ENCODE peak calls at places on chromosomes 3 and 15, in five cellular contexts. B is uterus, S is keratinocyte, A is stomach, I is psoas muscle. W is an unnamed sample.

GRCh38 chr3:134093906-134094305 is 64.2 kb upstream of the SLCO2A1 start:
- DNase-seq in I (no peak), B (no peak), A (no peak), S (no peak), W (no peak)

GRCh38 chr3:149479621-149480325 is 5.3 kb downstream of the TM4SF4 start:
- DNase-seq in B (no peak), I (no peak), S (no peak), A (no peak), W (no peak)

GRCh38 chr3:58068126-58068809 is 60.0 kb downstream of the FLNB start:
- DNase-seq in S (no peak), I (no peak), B (no peak), A (peak; percentile 75), W (no peak)

GRCh38 chr3:3594986-3595385 is 204.2 kb upstream of the LRRN1 start:
- DNase-seq in S (no peak), I (no peak), A (no peak), B (no peak), W (no peak)

GRCh38 chr3:195185574-195185973 is 85.4 kb downstream of the XXYLT1 start:
- DNase-seq in S (peak; percentile 73), A (no peak), I (no peak), B (no peak), W (no peak)

GRCh38 chr3:51024765-51025681 is 350.3 kb downstream of the DOCK3 start:
- DNase-seq in S (no peak), I (no peak), B (peak; percentile 17), A (peak; percentile 50), W (no peak)

GRCh38 chr3:4508048-4508981 is 15.2 kb downstream of the ITPR1 start:
- DNase-seq in S (no peak), I (no peak), B (no peak), A (no peak), W (no peak)

GRCh38 chr3:64467255-64467944 is 220.4 kb downstream of the ADAMTS9 start:
- DNase-seq in S (no peak), I (no peak), B (no peak), A (no peak), W (no peak)

GRCh38 chr3:105233056-105233455 is 133.7 kb upstream of the ALCAM start:
- DNase-seq in I (no peak), A (no peak), B (no peak), S (no peak), W (no peak)

GRCh38 chr3:192063570-192063969 is 602.6 kb downstream of the PYDC2 start:
- DNase-seq in I (peak; percentile 17), S (no peak), A (no peak), B (no peak), W (no peak)
- H3K4me3 ChIP-seq in I (no peak overlapping the region), S (no peak overlapping the region), A (no peak overlapping the region), B (no peak overlapping the region), W (no peak overlapping the region)

GRCh38 chr15:65184305-65184943 is 718 bp downstream of the CLPX start:
- DNase-seq in S (no peak), I (peak; percentile 62), B (peak; percentile 57), A (peak; percentile 58), W (no peak)

GRCh38 chr15:65192016-65192415 is 6.9 kb upstream of the CLPX start:
- DNase-seq in I (no peak), S (no peak), A (no peak), B (no peak), W (no peak)

GRCh38 chr15:65183847-65184159 is 1.3 kb downstream of the CLPX start:
- DNase-seq in B (no peak), A (no peak), S (no peak), I (no peak), W (no peak)

GRCh38 chr15:65184944-65185717 is at the start of gene CLPX:
- DNase-seq in I (peak; percentile 92), A (peak; percentile 94), S (peak; percentile 68), B (peak; percentile 87), W (peak; percentile 73)

DNA sequence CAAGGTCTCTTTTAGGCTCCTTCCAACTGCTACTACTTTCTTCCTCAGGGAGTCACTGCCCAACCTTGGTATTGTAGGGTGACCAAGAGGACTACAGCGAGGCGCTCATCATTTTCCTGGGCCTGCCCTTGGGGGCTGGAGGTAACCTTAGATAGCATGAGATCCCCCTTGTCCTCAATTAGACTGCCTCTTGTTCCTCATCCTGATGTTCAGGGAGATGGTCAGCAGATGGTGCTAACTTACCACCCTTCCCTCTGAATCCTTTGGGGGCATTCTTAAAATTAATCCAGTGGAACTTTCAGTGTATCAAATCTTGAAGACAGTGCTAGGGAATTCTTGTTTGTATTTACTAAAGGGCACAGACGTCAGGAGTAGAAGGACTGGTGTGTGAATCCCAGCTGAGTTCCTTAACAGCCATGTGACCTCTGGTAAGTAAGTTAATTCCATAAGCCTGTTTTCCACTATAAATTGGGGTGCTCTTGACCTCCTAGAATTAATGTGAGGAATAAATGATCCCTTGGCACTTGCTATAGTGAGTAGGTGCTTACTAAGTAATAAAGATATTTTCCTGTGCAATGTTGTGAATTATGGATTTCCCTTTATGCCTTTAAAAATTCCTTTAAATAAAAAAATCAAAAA is 4.1 kb upstream of the CLPX start:
- DNase-seq in B (no peak), S (no peak), I (no peak), A (no peak), W (no peak)
- TF ChIP-seq CTCF in B (peak; percentile 77), S (peak; percentile 83), I (peak; percentile 57), A (peak; percentile 38), W (peak; percentile 76)

GRCh38 chr15:96553931-96554330 is 223.4 kb downstream of the NR2F2 start:
- DNase-seq in S (no peak), B (no peak), A (no peak), I (no peak), W (no peak)
- H3K36me3 ChIP-seq in S (no peaks in the 10 kb centered on the region), B (no peaks in the 10 kb centered on the region), A (no peaks in the 10 kb centered on the region), I (no peaks in the 10 kb centered on the region), W (no peaks in the 10 kb centered on the region)

GRCh38 chr3:42497009-42497731 is 5.3 kb upstream of the VIPR1 start:
- DNase-seq in A (peak; percentile 22), S (no peak), B (no peak), I (no peak), W (peak; percentile 30)
- H3K4me3 ChIP-seq in A (no peak overlapping the region), S (no peak overlapping the region), B (no peak overlapping the region), I (no peak overlapping the region), W (no peak overlapping the region)

W was measured in BJ.